ENCODE peak calls at places on chromosomes 13 and 19, in seven cellular contexts. R is IMR-90, I is neuronal stem cell, B is mesenchymal stem cell, G is mesendoderm, T is H1, E is H9. W is an unnamed sample. For H3K27me3, the result is how much of the 10 kb centered on the place peaks cover.

GRCh38 chr13:59088716-59089115 is 1075.0 kb downstream of the DIAPH3 start:
- DNase-seq in R (peak), I (no peak), B (peak), G (no peak), T (no peak), E (no peak), W (no peak)

GRCh38 chr13:112977091-112977490 is 8.1 kb downstream of the MCF2L start:
- DNase-seq in R (no peak), I (no peak), B (no peak), G (no peak), T (no peak), E (no peak), W (no peak)

GRCh38 chr19:46147791-46148288 is at the start of gene IGFL2:
- DNase-seq in R (no peak), I (no peak), B (no peak), G (no peak), T (no peak), E (no peak), W (peak)

GRCh38 chr19:13507053-13507611 is 853 bp upstream of the CACNA1A start:
- DNase-seq in R (peak), I (peak), B (no peak), G (peak), T (no peak), E (peak), W (no peak)

GRCh38 chr19:5934779-5935472 is 20.9 kb downstream of the CAPS start:
- DNase-seq in R (peak), I (no peak), B (peak), G (no peak), T (no peak), E (no peak), W (no peak)

GRCh38 chr19:35206855-35207254 is 21.7 kb downstream of the FAM187B start:
- DNase-seq in R (no peak), I (no peak), B (no peak), G (no peak), T (no peak), E (no peak), W (no peak)

GRCh38 chr13:45162821-45163220 is 38.0 kb downstream of the KCTD4 start:
- DNase-seq in R (peak), I (no peak), B (peak), G (no peak), T (no peak), E (no peak), W (peak)

GRCh38 chr13:47481521-47481920 is 519.6 kb downstream of the SUCLA2 start:
- DNase-seq in R (peak), I (no peak), B (no peak), G (no peak), T (no peak), E (no peak), W (peak)

GRCh38 chr19:55287361-55288079 is 3.7 kb downstream of the BRSK1 start:
- DNase-seq in R (no peak), I (no peak), B (no peak), G (no peak), T (no peak), E (no peak), W (no peak)

GRCh38 chr13:29423050-29423449 is 172.4 kb downstream of the SLC7A1 start:
- DNase-seq in R (no peak), I (peak), B (no peak), G (no peak), T (no peak), E (no peak), W (no peak)

GRCh38 chr19:21126078-21126477 is 15.8 kb upstream of the ZNF431 start:
- DNase-seq in R (no peak), I (no peak), B (no peak), G (no peak), T (no peak), E (no peak), W (no peak)

GRCh38 chr13:46374710-46375109 is 12.3 kb downstream of the RUBCNL start:
- DNase-seq in R (no peak), I (no peak), B (no peak), G (no peak), T (no peak), E (no peak), W (no peak)

GRCh38 chr13:110548891-110549794 is 12.4 kb downstream of the RAB20 start:
- DNase-seq in R (no peak), I (no peak), B (no peak), G (peak), T (no peak), E (no peak), W (peak)

GRCh38 chr13:46012404-46012803 is 40.1 kb downstream of the ZC3H13 start:
- DNase-seq in R (no peak), I (no peak), B (no peak), G (no peak), T (no peak), E (no peak), W (no peak)

GRCh38 chr19:12777217-12778019 is 2.1 kb upstream of the HOOK2 start:
- DNase-seq in R (peak), I (no peak), B (peak), G (peak), T (no peak), E (peak), W (peak)

GRCh38 chr13:97142452-97142851 is 79.7 kb upstream of the MBNL2 start:
- DNase-seq in R (no peak), I (no peak), B (peak), G (peak), T (no peak), E (peak), W (peak)

GRCh38 chr13:24216176-24216575 is 55.7 kb downstream of the SPATA13 start:
- DNase-seq in R (no peak), I (no peak), B (no peak), G (no peak), T (no peak), E (no peak), W (no peak)

GRCh38 chr13:25046985-25047660 is 48.8 kb upstream of the PABPC3 start:
- DNase-seq in R (peak), I (peak), B (peak), G (peak), T (no peak), E (peak), W (no peak)

GRCh38 chr19:2661615-2662014 is 40.9 kb downstream of the GNG7 start:
- DNase-seq in R (no peak), I (no peak), B (no peak), G (peak), T (no peak), E (no peak), W (no peak)

GRCh38 chr13:114142137-114142550 is 9.7 kb upstream of the RASA3 start:
- DNase-seq in R (no peak), I (no peak), B (no peak), G (no peak), T (no peak), E (peak), W (no peak)

GRCh38 chr13:107459430-107459829 is 755.9 kb downstream of the LIG4 start:
- DNase-seq in R (peak), I (no peak), B (peak), G (no peak), T (no peak), E (no peak), W (no peak)

GRCh38 chr13:43307921-43308433 is 284.6 kb downstream of the DNAJC15 start:
- DNase-seq in R (peak), I (no peak), B (peak), G (no peak), T (no peak), E (no peak), W (peak)

GRCh38 chr19:38231918-38232317 is 7.9 kb upstream of the DPF1 start:
- DNase-seq in R (no peak), I (no peak), B (no peak), G (no peak), T (no peak), E (no peak), W (no peak)

GRCh38 chr13:45121421-45121820 is 1.1 kb downstream of the GTF2F2 start:
- DNase-seq in R (peak), I (no peak), B (peak), G (peak), T (no peak), E (no peak), W (no peak)

GRCh38 chr13:80428344-80429096 is 87.6 kb upstream of the SPRY2 start:
- DNase-seq in R (no peak), I (no peak), B (no peak), G (no peak), T (no peak), E (no peak), W (peak)

GRCh38 chr19:41297628-41298326 is 12.2 kb upstream of the CCDC97 start:
- DNase-seq in R (no peak), I (no peak), B (no peak), G (no peak), T (no peak), E (no peak), W (peak)

GRCh38 chr13:25905411-25906010 is 146.3 kb downstream of the SHISA2 start:
- DNase-seq in R (no peak), I (no peak), B (no peak), G (peak), T (no peak), E (no peak), W (no peak)

GRCh38 chr19:33374406-33374703 is 846 bp downstream of the CEBPG start:
- DNase-seq in R (peak), I (no peak), B (peak), G (peak), T (no peak), E (no peak), W (peak)

GRCh38 chr19:46847528-46847927 is 3.1 kb downstream of the AP2S1 start:
- DNase-seq in R (no peak), I (no peak), B (peak), G (no peak), T (no peak), E (no peak), W (no peak)

GRCh38 chr13:36758345-36758744 is 60.7 kb upstream of the RFXAP start:
- DNase-seq in R (no peak), I (no peak), B (no peak), G (peak), T (no peak), E (no peak), W (no peak)

GRCh38 chr13:40031031-40031430 is 375.6 kb downstream of the COG6 start:
- DNase-seq in R (peak), I (no peak), B (peak), G (peak), T (no peak), E (no peak), W (no peak)

GRCh38 chr13:27826379-27827353 is 34.4 kb downstream of the GSX1 start:
- DNase-seq in R (peak), I (peak), B (peak), G (peak), T (peak), E (peak), W (peak)

GRCh38 chr13:27822873-27823311 is 30.6 kb downstream of the GSX1 start:
- DNase-seq in R (no peak), I (no peak), B (peak), G (no peak), T (no peak), E (no peak), W (no peak)

GRCh38 chr13:27824121-27824520 is 31.8 kb downstream of the GSX1 start:
- DNase-seq in R (no peak), I (no peak), B (no peak), G (no peak), T (no peak), E (no peak), W (no peak)

GRCh38 chr13:27827646-27828045 is 35.4 kb downstream of the GSX1 start:
- DNase-seq in R (no peak), I (no peak), B (no peak), G (no peak), T (no peak), E (no peak), W (no peak)

GRCh38 chr13:27825153-27825552 is 32.9 kb downstream of the GSX1 start:
- DNase-seq in R (no peak), I (no peak), B (no peak), G (no peak), T (no peak), E (no peak), W (no peak)
- H2BK5ac ChIP-seq in R (no peak), I (no peak), B (no peak), G (no peak), T (no peak), E (no peak), W (no peak)

GRCh38 chr19:589693-590395 is at the start of gene HCN2:
- DNase-seq in R (no peak), I (no peak), B (no peak), G (no peak), T (no peak), E (no peak), W (no peak)
- H3K27me3 ChIP-seq in R (under half), I (half or more), B (under half), G (under half), T (under half), E (under half), W (under half)

DNA sequence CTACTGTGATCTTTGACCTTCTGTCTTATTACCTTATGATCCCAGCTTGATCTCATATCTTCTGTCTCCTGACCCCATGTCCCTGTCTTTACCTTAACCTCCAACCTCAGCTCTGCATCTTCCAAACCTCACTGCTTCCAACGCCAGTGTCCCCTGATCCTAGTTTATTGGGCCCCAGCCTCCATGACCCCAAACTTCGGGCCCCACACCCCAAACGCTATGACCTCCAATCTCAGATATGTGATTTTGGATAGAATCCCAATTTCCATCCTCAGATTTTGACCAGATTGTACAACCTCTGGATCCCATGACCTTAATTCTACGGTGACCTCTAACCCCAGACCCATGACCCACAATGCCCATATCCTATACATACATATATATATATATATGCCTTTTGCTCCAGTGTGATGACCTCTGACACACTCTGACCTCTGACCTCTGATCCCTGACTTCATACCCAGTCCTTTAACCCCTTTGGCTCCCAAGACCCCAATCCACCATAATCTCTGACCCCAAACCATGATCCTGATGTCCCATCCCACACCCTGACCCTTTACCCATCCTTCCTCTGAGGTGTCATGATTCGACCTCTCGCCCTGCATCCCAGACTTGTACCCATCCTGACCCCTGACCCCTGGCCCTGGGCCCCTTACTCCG is 3.5 kb downstream of the KLK12 start:
- DNase-seq in R (no peak), I (no peak), B (no peak), G (no peak), T (no peak), E (no peak), W (no peak)
- H2BK5ac ChIP-seq in R (no peak), I (no peak), B (no peak), G (no peak), T (no peak), E (no peak), W (no peak)

GRCh38 chr19:30704716-30705115 is 332.5 kb downstream of the ZNF536 start:
- DNase-seq in R (no peak), I (no peak), B (no peak), G (no peak), T (no peak), E (no peak), W (no peak)
- H3K27me3 ChIP-seq in R (under half), I (under half), B (under half), G (under half), T (under half), E (under half), W (under half)

GRCh38 chr19:28318469-28319179 is 894.3 kb downstream of the UQCRFS1 start:
- DNase-seq in R (no peak), I (no peak), B (no peak), G (no peak), T (no peak), E (no peak), W (no peak)

GRCh38 chr19:28319208-28319607 is 893.7 kb downstream of the UQCRFS1 start:
- DNase-seq in R (no peak), I (no peak), B (no peak), G (no peak), T (no peak), E (no peak), W (no peak)

GRCh38 chr19:28316464-28316863 is 896.5 kb downstream of the UQCRFS1 start:
- DNase-seq in R (no peak), I (no peak), B (no peak), G (no peak), T (no peak), E (no peak), W (no peak)

GRCh38 chr19:28324275-28325060 is 888.5 kb downstream of the UQCRFS1 start:
- DNase-seq in R (no peak), I (no peak), B (no peak), G (peak), T (no peak), E (no peak), W (no peak)

GRCh38 chr19:28319918-28320317 is 893.0 kb downstream of the UQCRFS1 start:
- DNase-seq in R (no peak), I (no peak), B (no peak), G (no peak), T (no peak), E (no peak), W (no peak)
- H2BK5ac ChIP-seq in R (no peak), I (no peak), B (no peak), G (no peak), T (no peak), E (no peak), W (no peak)

GRCh38 chr19:31498781-31499180 is 149.5 kb upstream of the TSHZ3 start:
- DNase-seq in R (no peak), I (no peak), B (no peak), G (no peak), T (no peak), E (no peak), W (no peak)
- H3K27me3 ChIP-seq in R (under half), I (under half), B (under half), G (under half), T (under half), E (under half), W (under half)

GRCh38 chr19:8206147-8207087 is 2.8 kb upstream of the CERS4 start:
- DNase-seq in R (no peak), I (no peak), B (no peak), G (peak), T (no peak), E (peak), W (no peak)
- H2BK5ac ChIP-seq in R (no peak), I (peak), B (no peak), G (no peak), T (peak), E (no peak), W (no peak)

W was measured in trophoblast cell.